ENCODE peak calls at places on chromosomes 16 and 17, in nine cellular contexts. I, H, K, N, F, G, L, Z and A are unnamed samples.
A peak's percentile ranks its signal among the peaks of the same experiment; 100 is the strongest.

GRCh38 chr17:11487469-11487868 is 110.8 kb upstream of the DNAH9 start:
- DNase-seq in I (no peak), H (no peak), K (no peak), N (no peak), F (no peak), G (no peak), L (no peak), Z (no peak), A (no peak)

GRCh38 chr17:19023209-19023999 is 18.8 kb upstream of the FAM83G start:
- DNase-seq in I (no peak), H (no peak), K (no peak), N (no peak), F (no peak), G (no peak), L (no peak), Z (no peak), A (no peak)

GRCh38 chr17:81191116-81191515 is 25.1 kb upstream of the AATK start:
- DNase-seq in I (no peak), H (no peak), K (no peak), N (no peak), F (no peak), G (no peak), L (no peak), Z (no peak), A (no peak)

GRCh38 chr17:52035336-52035915 is 123.1 kb downstream of the CA10 start:
- DNase-seq in I (no peak), H (no peak), K (no peak), N (no peak), F (no peak), G (no peak), L (no peak), Z (no peak), A (no peak)

GRCh38 chr17:5711344-5711743 is 127.0 kb upstream of the NLRP1 start:
- DNase-seq in I (no peak), H (no peak), K (no peak), N (no peak), F (no peak), G (no peak), L (no peak), Z (no peak), A (no peak)

GRCh38 chr17:79018045-79018695 is 5.8 kb upstream of the C1QTNF1 start:
- DNase-seq in I (no peak), H (no peak), K (peak; percentile 73), N (no peak), F (no peak), G (no peak), L (no peak), Z (no peak), A (peak; percentile 69)

GRCh38 chr17:17191346-17191792 is 14.8 kb downstream of the PLD6 start:
- DNase-seq in I (no peak), H (no peak), K (peak; percentile 76), N (peak; percentile 60), F (no peak), G (peak; percentile 77), L (no peak), Z (no peak), A (no peak)

GRCh38 chr16:85910073-85910853 is 11.3 kb downstream of the IRF8 start:
- DNase-seq in I (no peak), H (no peak), K (no peak), N (no peak), F (no peak), G (no peak), L (no peak), Z (no peak), A (no peak)

GRCh38 chr16:58418601-58419000 is 26.3 kb downstream of the GINS3 start:
- DNase-seq in I (no peak), H (no peak), K (peak; percentile 22), N (no peak), F (no peak), G (peak; percentile 67), L (no peak), Z (no peak), A (no peak)

GRCh38 chr16:2282866-2283555 is 15.1 kb upstream of the RNPS1 start:
- DNase-seq in I (no peak), H (no peak), K (no peak), N (no peak), F (no peak), G (no peak), L (no peak), Z (no peak), A (no peak)

GRCh38 chr16:22685162-22685830 is 128.7 kb upstream of the HS3ST2 start:
- DNase-seq in I (no peak), H (no peak), K (no peak), N (no peak), F (no peak), G (peak; percentile 73), L (peak; percentile 59), Z (peak; percentile 30), A (peak; percentile 58)

GRCh38 chr17:2369551-2370210 is 31.2 kb downstream of the MNT start:
- DNase-seq in I (no peak), H (no peak), K (peak; percentile 31), N (no peak), F (no peak), G (no peak), L (no peak), Z (no peak), A (no peak)

GRCh38 chr17:42422958-42423712 is at the start of gene CAVIN1:
- DNase-seq in I (peak; percentile 88), H (peak; percentile 85), K (peak; percentile 98), N (peak; percentile 97), F (peak; percentile 96), G (peak; percentile 99), L (peak; percentile 93), Z (peak; percentile 87), A (peak; percentile 98)

GRCh38 chr17:60036796-60037677 is 41.7 kb downstream of the HEATR6 start:
- DNase-seq in I (peak; percentile 74), H (peak; percentile 85), K (peak; percentile 74), N (peak; percentile 37), F (no peak), G (peak; percentile 10), L (peak; percentile 73), Z (peak; percentile 75), A (peak; percentile 62)

GRCh38 chr16:4097826-4098240 is 18.4 kb downstream of the ADCY9 start:
- DNase-seq in I (no peak), H (no peak), K (peak; percentile 70), N (peak; percentile 26), F (no peak), G (no peak), L (no peak), Z (no peak), A (no peak)

GRCh38 chr17:2239882-2240430 is 63.6 kb downstream of the SMG6 start:
- DNase-seq in I (no peak), H (no peak), K (peak; percentile 89), N (peak; percentile 79), F (no peak), G (peak; percentile 83), L (peak; percentile 60), Z (no peak), A (no peak)

GRCh38 chr16:10387378-10387681 is 1.5 kb downstream of the ATF7IP2 start:
- DNase-seq in I (no peak), H (no peak), K (no peak), N (no peak), F (no peak), G (no peak), L (no peak), Z (no peak), A (no peak)

GRCh38 chr17:71760062-71760720 is 360.6 kb upstream of the SOX9 start:
- DNase-seq in I (no peak), H (no peak), K (no peak), N (peak; percentile 49), F (no peak), G (no peak), L (no peak), Z (no peak), A (no peak)

GRCh38 chr16:50430076-50430475 is 61.3 kb upstream of the BRD7 start:
- DNase-seq in I (no peak), H (no peak), K (no peak), N (no peak), F (no peak), G (no peak), L (no peak), Z (no peak), A (peak; percentile 22)

DNA sequence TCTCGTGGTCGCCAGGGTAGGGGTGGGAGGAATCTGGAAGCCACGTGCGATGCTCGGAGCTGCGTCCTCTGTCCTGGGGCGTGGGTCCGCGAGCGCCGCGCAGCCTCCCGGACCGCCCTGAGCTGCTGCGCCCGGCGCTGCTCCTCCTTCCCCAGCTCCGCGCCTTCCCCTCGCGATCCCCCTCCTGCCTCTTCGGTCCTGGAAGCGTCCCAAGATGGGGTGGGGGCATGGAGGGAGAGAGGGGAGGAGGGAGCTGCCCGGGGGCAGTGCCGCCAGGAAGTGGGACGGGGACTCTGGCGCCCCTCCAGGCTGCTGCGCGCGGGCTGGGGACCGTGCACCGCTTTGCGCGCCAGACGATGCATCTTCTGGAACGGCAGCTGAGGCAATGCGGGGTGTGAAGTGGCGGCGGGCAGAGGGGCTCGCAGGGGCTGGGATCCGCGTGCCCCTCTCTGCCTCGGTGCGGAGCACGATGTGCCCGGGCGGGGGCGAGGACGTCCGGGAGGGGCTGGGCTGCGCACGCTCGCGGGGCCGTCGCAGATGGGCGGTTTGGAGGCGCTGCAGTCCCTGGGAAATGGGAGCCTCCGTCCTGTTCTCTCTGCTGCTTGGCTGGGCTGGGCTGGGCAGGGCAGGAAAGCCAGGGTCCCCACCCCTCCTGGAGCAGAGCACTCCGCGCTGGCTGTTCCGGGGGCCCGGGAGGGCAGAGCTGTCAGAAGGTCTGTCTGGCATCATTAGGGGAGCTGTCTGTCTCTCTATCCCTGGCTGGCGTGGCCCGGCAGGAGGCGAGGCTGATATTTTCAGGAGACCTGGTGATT is 388.0 kb downstream of the SEC14L1 start:
- DNase-seq in I (no peak), H (no peak), K (no peak), N (no peak), F (no peak), G (no peak), L (no peak), Z (no peak), A (no peak)
- H3K4me3 ChIP-seq in I (peak overlapping the region; percentile 4), H (no peak overlapping the region), K (no peak overlapping the region), N (peak overlapping the region; percentile 41), F (peak overlapping the region; percentile 13), G (peak overlapping the region; percentile 41), L (no peak overlapping the region), Z (no peak overlapping the region), A (no peak overlapping the region)

GRCh38 chr17:67221062-67221998 is 23.7 kb downstream of the HELZ start:
- DNase-seq in I (no peak), H (peak; percentile 40), K (peak; percentile 78), N (no peak), F (no peak), G (peak; percentile 15), L (no peak), Z (peak; percentile 22), A (no peak)
- TF ChIP-seq CTCF in I (no peak), H (peak; percentile 87), K (peak; percentile 74), N (no peak), F (peak; percentile 19), G (no peak), L (peak; percentile 47), Z (peak; percentile 58), A (peak; percentile 15)

DNA sequence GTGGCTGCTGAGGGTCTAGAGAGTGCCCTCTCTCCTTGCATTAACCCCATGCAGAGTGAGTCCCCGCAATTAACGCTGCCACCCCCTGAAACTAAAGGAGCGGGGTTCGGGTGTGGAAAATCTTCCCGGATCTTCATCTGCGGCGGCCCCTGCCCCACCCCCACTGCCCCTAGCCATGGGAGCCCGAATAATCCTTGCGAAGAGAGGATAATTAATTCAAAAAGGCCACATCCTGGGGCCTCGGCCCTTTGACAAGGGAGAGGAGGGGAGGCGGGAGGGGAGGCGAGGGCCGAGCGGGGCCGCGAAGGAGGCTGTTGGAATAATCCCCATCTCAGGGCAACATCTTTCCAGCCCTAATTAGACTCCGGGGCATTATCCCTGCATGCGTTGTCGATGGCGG is 387.4 kb upstream of the TNRC6C start:
- DNase-seq in I (no peak), H (no peak), K (no peak), N (no peak), F (no peak), G (no peak), L (no peak), Z (no peak), A (no peak)
- H3K4me3 ChIP-seq in I (no peak overlapping the region), H (no peak overlapping the region), K (no peak overlapping the region), N (no peak overlapping the region), F (no peak overlapping the region), G (peak overlapping the region; percentile 33), L (no peak overlapping the region), Z (no peak overlapping the region), A (no peak overlapping the region)

GRCh38 chr17:64491995-64492394 is 4.9 kb downstream of the POLG2 start:
- DNase-seq in I (no peak), H (no peak), K (no peak), N (no peak), F (no peak), G (no peak), L (no peak), Z (no peak), A (no peak)
- TF ChIP-seq CTCF in I (no peak), H (no peak), K (no peak), N (no peak), F (no peak), G (no peak), L (no peak), Z (no peak), A (no peak)